ENCODE peak calls at places on chromosomes 11 and 22, in nine cellular contexts. C is activated T-helper 1 cell treated with anti-CD3 and anti-CD28 coated beads, Interleukin-12 subunit alpha, Interleukin-12 subunit beta, Interleukin-2, Interleukin-4 antibody, amounts not matched to agents 30 ng/mL and 10 ng/mL and 1 ng/mL, durations not matched to agents 14 hours and 24 hours and 36 hours; B is amniotic stem cell; Z is cardiac fibroblast; R is T-helper 1 cell; M is AG09309; J is germinal center; G is sigmoid colon; F is naive thymus-derived CD4-positive, alpha-beta T cell. U is an unnamed sample.

GRCh38 chr11:76736266-76736665 is 46.9 kb upstream of the TSKU start:
- DNase-seq in R (no peak), B (no peak), M (no peak), J (no peak), G (no peak), F (no peak), Z (no peak), C (no peak), U (no peak)

GRCh38 chr22:20808844-20809243 is 34.9 kb downstream of the SERPIND1 start:
- DNase-seq in Z (no peak), F (no peak), G (no peak), B (no peak), C (no peak), J (no peak), M (no peak), R (no peak), U (no peak)

GRCh38 chr11:113167599-113167998 is 146.8 kb upstream of the TTC12 start:
- DNase-seq in C (no peak), B (no peak), J (no peak), M (no peak), G (no peak), F (no peak), Z (no peak), R (no peak), U (no peak)

GRCh38 chr11:82494988-82495432 is 238.7 kb downstream of the FAM181B start:
- DNase-seq in J (peak), F (no peak), M (no peak), Z (no peak), B (no peak), R (no peak), G (no peak), C (no peak), U (no peak)

GRCh38 chr22:42022162-42022847 is 23.7 kb downstream of the WBP2NL start:
- DNase-seq in G (no peak), R (no peak), F (no peak), J (peak), C (no peak), M (no peak), Z (no peak), B (no peak), U (no peak)

GRCh38 chr22:41983516-41983915 is 14.3 kb downstream of the SEPTIN3 start:
- DNase-seq in F (no peak), M (peak), R (no peak), B (no peak), C (no peak), G (no peak), J (no peak), Z (peak), U (peak)

GRCh38 chr11:112797653-112798293 is 163.4 kb upstream of the NCAM1 start:
- DNase-seq in Z (peak), R (no peak), C (peak), J (peak), F (no peak), M (no peak), G (no peak), B (no peak), U (no peak)

GRCh38 chr11:36388086-36388485 is 92.0 kb downstream of the PRR5L start:
- DNase-seq in F (no peak), M (no peak), B (no peak), J (no peak), C (no peak), Z (no peak), G (no peak), R (no peak), U (no peak)

GRCh38 chr11:60133917-60134316 is 45.5 kb downstream of the MS4A2 start:
- DNase-seq in C (no peak), Z (no peak), G (no peak), B (no peak), R (no peak), J (no peak), F (no peak), M (no peak), U (no peak)

GRCh38 chr11:75272821-75273301 is 32.3 kb downstream of the TPBGL start:
- DNase-seq in J (no peak), Z (no peak), B (no peak), R (no peak), G (peak), C (no peak), F (no peak), M (no peak), U (no peak)

GRCh38 chr22:50711446-50712340 is 26.3 kb upstream of the ACR start:
- DNase-seq in G (no peak), B (no peak), M (no peak), Z (peak), J (no peak), F (no peak), C (no peak), R (no peak), U (no peak)

GRCh38 chr11:68383976-68384501 is 71.6 kb downstream of the LRP5 start:
- DNase-seq in M (no peak), Z (peak), B (no peak), F (peak), J (peak), C (peak), R (peak), G (peak), U (no peak)

GRCh38 chr11:36165638-36166389 is 123.4 kb downstream of the COMMD9 start:
- DNase-seq in F (no peak), B (no peak), J (no peak), Z (no peak), G (no peak), C (no peak), R (no peak), M (no peak), U (no peak)

GRCh38 chr11:115580927-115581680 is 76.9 kb upstream of the CADM1 start:
- DNase-seq in R (no peak), Z (no peak), M (no peak), C (no peak), J (no peak), G (no peak), B (no peak), F (no peak), U (no peak)

GRCh38 chr11:73141309-73142127 is 600 bp downstream of the FCHSD2 start:
- DNase-seq in C (peak), J (peak), M (no peak), F (peak), R (peak), Z (peak), G (peak), B (peak), U (peak)

GRCh38 chr11:12854829-12855228 is 154.3 kb upstream of the RASSF10 start:
- DNase-seq in R (no peak), J (no peak), C (no peak), M (no peak), Z (no peak), F (no peak), B (no peak), G (no peak), U (no peak)

GRCh38 chr11:76771446-76772099 is 11.6 kb upstream of the TSKU start:
- DNase-seq in J (no peak), G (peak), B (no peak), F (no peak), Z (no peak), R (no peak), M (no peak), C (no peak), U (no peak)

GRCh38 chr22:48186121-48186790 is 1423.8 kb downstream of the TBC1D22A start:
- DNase-seq in R (no peak), B (no peak), Z (no peak), J (no peak), M (no peak), F (no peak), G (no peak), C (no peak), U (no peak)

GRCh38 chr11:95182397-95182796 is 48.6 kb downstream of the SESN3 start:
- DNase-seq in B (no peak), M (no peak), R (no peak), F (no peak), Z (peak), G (no peak), J (no peak), C (no peak), U (no peak)

GRCh38 chr11:13928566-13929251 is 33.8 kb upstream of the SPON1 start:
- DNase-seq in R (no peak), J (no peak), G (no peak), Z (peak), C (no peak), F (no peak), B (no peak), M (peak), U (peak)

GRCh38 chr22:47558828-47559700 is 796.6 kb downstream of the TBC1D22A start:
- DNase-seq in R (no peak), M (no peak), B (no peak), G (no peak), Z (no peak), C (no peak), J (no peak), F (no peak), U (no peak)

GRCh38 chr11:14270690-14271542 is 88.1 kb downstream of the RRAS2 start:
- DNase-seq in C (no peak), R (no peak), F (no peak), G (no peak), J (peak), M (no peak), Z (no peak), B (no peak), U (no peak)

GRCh38 chr11:47111318-47111804 is 65.3 kb downstream of the ARFGAP2 start:
- DNase-seq in M (no peak), F (no peak), Z (no peak), J (peak), R (no peak), G (no peak), B (no peak), C (no peak), U (no peak)

GRCh38 chr11:47918882-47919495 is 61.4 kb upstream of the PTPRJ start:
- DNase-seq in B (peak), R (no peak), Z (peak), C (no peak), F (no peak), J (no peak), G (no peak), M (no peak), U (no peak)

GRCh38 chr11:44618561-44619425 is 53.3 kb downstream of the CD82 start:
- DNase-seq in F (no peak), M (no peak), R (peak), B (no peak), C (no peak), G (peak), J (no peak), Z (no peak), U (no peak)

GRCh38 chr11:68974421-68975194 is 6.2 kb downstream of the MRGPRD start:
- DNase-seq in G (peak), Z (peak), J (no peak), M (no peak), B (no peak), F (no peak), C (no peak), R (no peak), U (no peak)

GRCh38 chr11:313787-314547 is at the start of gene IFITM1:
- DNase-seq in Z (peak), F (peak), M (peak), C (peak), J (no peak), B (peak), G (no peak), R (no peak), U (peak)

GRCh38 chr22:49296561-49296960 is 531.1 kb downstream of the BRD1 start:
- DNase-seq in C (no peak), Z (no peak), G (no peak), M (no peak), F (no peak), B (no peak), R (no peak), J (no peak), U (no peak)

GRCh38 chr11:124864176-124864891 is 898 bp upstream of the ROBO3 start:
- DNase-seq in J (no peak), F (no peak), M (no peak), R (no peak), G (peak), Z (no peak), C (no peak), B (no peak), U (no peak)

GRCh38 chr22:29300467-29300806 is 6.0 kb upstream of the GAS2L1 start:
- DNase-seq in G (no peak), F (no peak), R (no peak), Z (no peak), C (no peak), M (no peak), B (no peak), J (no peak), U (no peak)

GRCh38 chr22:46462726-46463371 is 74.6 kb downstream of the CELSR1 start:
- DNase-seq in J (no peak), R (no peak), F (no peak), M (peak), C (no peak), G (no peak), B (peak), Z (peak), U (peak)

GRCh38 chr11:78946945-78947914 is 372.6 kb upstream of the NARS2 start:
- DNase-seq in R (no peak), Z (no peak), M (peak), J (no peak), C (no peak), B (no peak), F (no peak), G (peak), U (peak)

GRCh38 chr11:121514401-121514981 is 61.7 kb upstream of the SORL1-AS1 start:
- DNase-seq in M (no peak), G (no peak), Z (no peak), B (no peak), F (no peak), R (no peak), C (no peak), J (no peak), U (no peak)

GRCh38 chr11:65366340-65366773 is 11.8 kb downstream of the TIGD3 start:
- DNase-seq in R (no peak), J (peak), B (peak), Z (peak), M (peak), F (peak), C (no peak), G (no peak), U (peak)

GRCh38 chr11:44977493-44977984 is 26.9 kb upstream of the TP53I11 start:
- DNase-seq in R (no peak), B (no peak), F (peak), G (no peak), C (no peak), J (no peak), M (no peak), Z (no peak), U (no peak)